ENCODE peak calls at places on chromosome 2, in seven cellular contexts. One of them, this sample, is unnamed.

GRCh38 chr2:68594674-68595492 is 48.5 kb upstream of the PROKR1 start:
- DNase-seq in ovary: no peak
- DNase-seq in K562: peak; percentile 75
- DNase-seq in sigmoid colon: no peak
- DNase-seq in body of pancreas: peak; percentile 60
- DNase-seq in erythroblast: peak; percentile 75
- DNase-seq in uterus: no peak
- DNase-seq in this sample: no peak

GRCh38 chr2:83305758-83306378 is 1153.2 kb downstream of the SUCLG1 start:
- DNase-seq in erythroblast: no peak
- DNase-seq in body of pancreas: no peak
- DNase-seq in K562: no peak
- DNase-seq in ovary: no peak
- DNase-seq in uterus: no peak
- DNase-seq in sigmoid colon: no peak
- DNase-seq in this sample: no peak

GRCh38 chr2:27807476-27807875 is 36.0 kb downstream of the MRPL33 start:
- DNase-seq in K562: no peak
- DNase-seq in sigmoid colon: no peak
- DNase-seq in ovary: peak; percentile 28
- DNase-seq in body of pancreas: peak; percentile 58
- DNase-seq in uterus: peak; percentile 33
- DNase-seq in erythroblast: peak; percentile 25
- DNase-seq in this sample: no peak

GRCh38 chr2:6973895-6974545 is 56.8 kb downstream of the RNF144A start:
- DNase-seq in erythroblast: no peak
- DNase-seq in K562: no peak
- DNase-seq in ovary: no peak
- DNase-seq in sigmoid colon: no peak
- DNase-seq in uterus: no peak
- DNase-seq in body of pancreas: no peak
- DNase-seq in this sample: peak; percentile 34

GRCh38 chr2:19124135-19124534 is 234.3 kb downstream of the OSR1 start:
- DNase-seq in body of pancreas: no peak
- DNase-seq in uterus: no peak
- DNase-seq in erythroblast: no peak
- DNase-seq in K562: no peak
- DNase-seq in ovary: no peak
- DNase-seq in sigmoid colon: no peak
- DNase-seq in this sample: no peak

GRCh38 chr2:88857274-88857741 is 165.8 kb downstream of the RPIA start:
- DNase-seq in erythroblast: no peak
- DNase-seq in sigmoid colon: no peak
- DNase-seq in ovary: no peak
- DNase-seq in K562: no peak
- DNase-seq in uterus: no peak
- DNase-seq in body of pancreas: no peak
- DNase-seq in this sample: no peak

GRCh38 chr2:230552181-230552580 is 136.2 kb downstream of the SP100 start:
- DNase-seq in uterus: no peak
- DNase-seq in erythroblast: no peak
- DNase-seq in ovary: no peak
- DNase-seq in K562: no peak
- DNase-seq in body of pancreas: no peak
- DNase-seq in sigmoid colon: no peak
- DNase-seq in this sample: no peak

GRCh38 chr2:167489307-167489706 is 601.0 kb downstream of the XIRP2 start:
- DNase-seq in sigmoid colon: no peak
- DNase-seq in uterus: no peak
- DNase-seq in K562: no peak
- DNase-seq in ovary: no peak
- DNase-seq in body of pancreas: no peak
- DNase-seq in erythroblast: no peak
- DNase-seq in this sample: no peak

GRCh38 chr2:42132966-42133641 is 36.0 kb upstream of the EML4 start:
- DNase-seq in sigmoid colon: peak; percentile 96
- DNase-seq in body of pancreas: peak; percentile 91
- DNase-seq in uterus: peak; percentile 93
- DNase-seq in ovary: peak; percentile 35
- DNase-seq in K562: peak; percentile 67
- DNase-seq in erythroblast: peak; percentile 79
- DNase-seq in this sample: peak; percentile 94

GRCh38 chr2:191618046-191618788 is 59.7 kb upstream of the NABP1 start:
- DNase-seq in body of pancreas: no peak
- DNase-seq in K562: no peak
- DNase-seq in sigmoid colon: no peak
- DNase-seq in erythroblast: no peak
- DNase-seq in uterus: no peak
- DNase-seq in ovary: no peak
- DNase-seq in this sample: no peak

GRCh38 chr2:197121255-197121654 is 189.3 kb downstream of the ANKRD44 start:
- DNase-seq in uterus: no peak
- DNase-seq in erythroblast: no peak
- DNase-seq in body of pancreas: no peak
- DNase-seq in K562: no peak
- DNase-seq in ovary: no peak
- DNase-seq in sigmoid colon: no peak
- DNase-seq in this sample: no peak

DNA sequence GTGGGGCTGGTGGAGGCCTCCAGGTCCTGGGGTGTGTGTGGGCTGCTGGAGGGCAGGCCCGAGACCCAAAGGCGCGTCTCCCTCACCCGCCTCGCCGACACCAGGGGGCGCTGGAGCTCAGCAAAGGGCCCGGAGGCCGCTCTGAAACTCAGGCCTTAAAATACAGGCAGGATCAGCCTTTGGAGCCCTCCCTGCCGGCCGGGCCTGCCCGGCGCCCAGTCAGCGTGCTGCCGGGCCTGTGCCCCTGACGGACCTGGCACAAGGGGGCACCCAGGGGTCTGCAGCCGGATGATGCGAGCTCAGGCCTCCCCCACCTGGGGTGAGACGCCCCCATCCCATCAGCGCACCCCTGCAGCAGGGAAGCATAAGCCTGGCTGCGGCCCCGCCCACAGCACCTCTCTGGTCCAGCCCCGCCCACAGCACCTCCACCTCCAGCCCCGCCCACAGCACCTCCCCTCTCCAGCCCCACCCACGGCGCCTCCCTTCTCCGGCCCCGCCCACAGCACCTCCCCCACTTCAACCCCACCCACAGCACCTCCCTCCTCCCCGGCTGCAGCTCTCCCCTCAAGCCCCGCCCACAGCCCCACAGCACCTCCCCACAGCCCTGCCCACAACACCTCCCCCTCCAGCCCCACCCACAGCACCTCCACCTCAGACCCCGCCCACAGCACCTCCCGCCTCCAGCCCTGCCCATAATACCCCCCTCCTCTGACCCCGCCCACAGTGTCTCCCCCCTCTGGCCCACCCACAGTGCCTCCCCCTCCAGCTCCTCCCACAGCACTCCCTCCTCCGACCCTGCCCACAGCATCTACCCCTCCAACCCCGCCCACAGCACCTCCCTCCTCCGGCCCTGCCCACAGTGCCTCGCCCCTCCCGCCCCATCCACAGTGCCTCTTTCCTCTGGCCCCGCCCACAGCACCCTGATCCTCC is 92.8 kb upstream of the OTOS start:
- DNase-seq in sigmoid colon: peak; percentile 92
- DNase-seq in ovary: peak; percentile 94
- DNase-seq in body of pancreas: peak; percentile 96
- DNase-seq in K562: peak; percentile 95
- DNase-seq in erythroblast: peak; percentile 74
- DNase-seq in uterus: peak; percentile 88
- DNase-seq in this sample: no peak
- TF ChIP-seq POLR2A in sigmoid colon: no peak
- TF ChIP-seq POLR2A in ovary: peak; percentile 24
- TF ChIP-seq POLR2A in body of pancreas: no peak
- TF ChIP-seq POLR2A in K562: no peak
- TF ChIP-seq POLR2A in erythroblast: no peak
- TF ChIP-seq POLR2A in uterus: peak; percentile 23
- TF ChIP-seq POLR2A in this sample: no peak

DNA sequence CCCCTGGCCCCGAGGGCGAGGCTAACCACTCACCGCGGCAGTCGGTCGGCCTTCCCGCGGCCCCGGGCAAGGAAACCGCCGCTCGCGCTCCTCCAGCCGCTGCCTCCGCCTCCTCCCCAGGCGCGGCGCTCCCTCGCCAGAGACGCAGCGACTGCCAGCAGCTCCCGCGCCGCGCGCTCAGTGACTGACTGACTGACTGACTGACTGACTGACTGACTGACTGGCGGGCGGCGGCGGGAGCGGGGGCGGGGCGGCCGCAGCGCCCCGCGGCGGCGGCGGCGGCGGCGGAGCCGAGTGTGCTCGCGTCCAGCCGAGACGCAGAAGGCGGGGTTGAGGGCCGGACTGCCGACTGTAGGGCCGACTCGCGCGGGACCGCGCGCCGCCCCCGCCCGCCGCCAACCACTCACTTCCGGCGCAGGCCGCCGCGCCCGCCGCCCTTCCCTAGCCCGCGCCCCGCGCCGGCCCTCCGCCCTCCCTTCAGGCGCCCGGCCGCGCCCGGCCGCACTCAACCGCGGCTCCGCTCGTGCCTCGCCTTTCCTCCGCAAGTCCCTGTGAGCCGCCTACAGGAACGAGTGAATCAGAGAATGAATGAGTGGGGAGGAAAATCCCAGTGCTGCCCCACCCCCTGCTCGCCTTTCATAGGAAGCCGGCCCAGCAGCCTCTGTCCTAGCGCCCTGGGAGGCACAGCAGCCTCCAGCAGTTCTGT is at the start of gene RAPH1:
- DNase-seq in K562: peak; percentile 83
- DNase-seq in sigmoid colon: peak; percentile 91
- DNase-seq in uterus: peak; percentile 70
- DNase-seq in ovary: peak; percentile 80
- DNase-seq in body of pancreas: peak; percentile 92
- DNase-seq in erythroblast: peak; percentile 81
- DNase-seq in this sample: peak; percentile 90
- TF ChIP-seq POLR2A in K562: peak; percentile 60
- TF ChIP-seq POLR2A in sigmoid colon: peak; percentile 50
- TF ChIP-seq POLR2A in uterus: peak; percentile 57
- TF ChIP-seq POLR2A in ovary: no peak
- TF ChIP-seq POLR2A in body of pancreas: peak; percentile 70
- TF ChIP-seq POLR2A in erythroblast: no peak
- TF ChIP-seq POLR2A in this sample: no peak

GRCh38 chr2:238507836-238508235 is 81.1 kb downstream of the ASB1 start:
- DNase-seq in K562: no peak
- DNase-seq in erythroblast: no peak
- DNase-seq in uterus: no peak
- DNase-seq in body of pancreas: no peak
- DNase-seq in ovary: no peak
- DNase-seq in sigmoid colon: peak; percentile 26
- DNase-seq in this sample: no peak
- TF ChIP-seq POLR2A in K562: no peak
- TF ChIP-seq POLR2A in erythroblast: no peak
- TF ChIP-seq POLR2A in uterus: no peak
- TF ChIP-seq POLR2A in body of pancreas: no peak
- TF ChIP-seq POLR2A in ovary: no peak
- TF ChIP-seq POLR2A in sigmoid colon: no peak
- TF ChIP-seq POLR2A in this sample: no peak

GRCh38 chr2:96123290-96123689 is 6.9 kb upstream of the ADRA2B start:
- DNase-seq in uterus: no peak
- DNase-seq in sigmoid colon: no peak
- DNase-seq in ovary: no peak
- DNase-seq in body of pancreas: no peak
- DNase-seq in erythroblast: no peak
- DNase-seq in K562: no peak
- DNase-seq in this sample: no peak
- TF ChIP-seq POLR2A in uterus: no peak
- TF ChIP-seq POLR2A in sigmoid colon: no peak
- TF ChIP-seq POLR2A in ovary: no peak
- TF ChIP-seq POLR2A in body of pancreas: no peak
- TF ChIP-seq POLR2A in erythroblast: no peak
- TF ChIP-seq POLR2A in K562: no peak
- TF ChIP-seq POLR2A in this sample: no peak

GRCh38 chr2:36597532-36598377 is at the start of gene FEZ2:
- DNase-seq in body of pancreas: peak; percentile 78
- DNase-seq in sigmoid colon: peak; percentile 84
- DNase-seq in K562: peak; percentile 90
- DNase-seq in erythroblast: peak; percentile 73
- DNase-seq in ovary: peak; percentile 78
- DNase-seq in uterus: peak; percentile 68
- DNase-seq in this sample: no peak
- TF ChIP-seq POLR2A in body of pancreas: peak; percentile 61
- TF ChIP-seq POLR2A in sigmoid colon: no peak
- TF ChIP-seq POLR2A in K562: peak; percentile 66
- TF ChIP-seq POLR2A in erythroblast: no peak
- TF ChIP-seq POLR2A in ovary: no peak
- TF ChIP-seq POLR2A in uterus: peak; percentile 35
- TF ChIP-seq POLR2A in this sample: no peak

GRCh38 chr2:239961662-239962220 is 63.4 kb downstream of the NDUFA10 start:
- DNase-seq in body of pancreas: no peak
- DNase-seq in ovary: no peak
- DNase-seq in uterus: no peak
- DNase-seq in sigmoid colon: peak; percentile 50
- DNase-seq in K562: no peak
- DNase-seq in erythroblast: no peak
- DNase-seq in this sample: no peak

GRCh38 chr2:239963646-239964205 is 61.4 kb downstream of the NDUFA10 start:
- DNase-seq in erythroblast: no peak
- DNase-seq in uterus: no peak
- DNase-seq in body of pancreas: no peak
- DNase-seq in K562: no peak
- DNase-seq in ovary: peak; percentile 13
- DNase-seq in sigmoid colon: peak; percentile 58
- DNase-seq in this sample: no peak

GRCh38 chr2:239960929-239961661 is 64.0 kb downstream of the NDUFA10 start:
- DNase-seq in ovary: no peak
- DNase-seq in sigmoid colon: no peak
- DNase-seq in uterus: no peak
- DNase-seq in body of pancreas: no peak
- DNase-seq in K562: no peak
- DNase-seq in erythroblast: peak; percentile 33
- DNase-seq in this sample: no peak

GRCh38 chr2:239964399-239965185 is 60.5 kb downstream of the NDUFA10 start:
- DNase-seq in body of pancreas: no peak
- DNase-seq in sigmoid colon: no peak
- DNase-seq in K562: no peak
- DNase-seq in uterus: no peak
- DNase-seq in ovary: peak; percentile 6
- DNase-seq in erythroblast: no peak
- DNase-seq in this sample: no peak

DNA sequence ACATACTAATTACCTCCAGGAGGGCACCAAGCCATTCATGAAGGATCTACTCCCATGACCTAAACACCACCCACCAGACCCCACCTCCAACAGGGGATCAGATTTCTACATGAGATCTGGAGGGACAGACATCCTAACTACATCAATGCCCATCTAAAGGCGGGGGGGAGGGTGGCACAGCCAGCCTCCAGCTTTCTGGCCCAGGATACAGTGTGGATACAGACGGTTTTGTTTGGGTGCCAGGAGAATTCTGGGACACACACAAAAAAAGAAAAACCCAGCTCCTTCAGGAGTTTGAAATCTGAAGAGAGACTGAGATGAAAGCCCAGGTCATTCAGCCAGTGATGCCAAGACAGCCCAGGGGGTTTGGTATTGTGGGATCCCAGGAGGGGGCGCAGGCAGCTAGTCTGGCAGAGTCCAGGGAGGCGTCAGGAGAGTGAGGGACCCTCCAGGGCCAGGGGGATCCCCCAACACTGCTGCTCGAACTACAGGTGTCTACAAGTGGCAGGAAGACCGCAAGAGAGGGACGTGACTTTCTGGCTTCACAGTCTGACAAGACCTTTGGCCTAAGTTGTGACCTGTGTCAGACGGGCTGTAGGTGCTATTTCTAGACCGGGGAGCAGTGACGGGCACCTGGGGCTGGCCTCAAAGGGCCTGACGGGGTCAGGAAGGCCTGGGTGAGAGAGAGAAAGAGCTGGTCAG is 62.1 kb downstream of the NDUFA10 start:
- DNase-seq in ovary: no peak
- DNase-seq in erythroblast: no peak
- DNase-seq in K562: no peak
- DNase-seq in sigmoid colon: peak; percentile 48
- DNase-seq in uterus: no peak
- DNase-seq in body of pancreas: no peak
- DNase-seq in this sample: no peak
- TF ChIP-seq POLR2A in ovary: no peak
- TF ChIP-seq POLR2A in erythroblast: no peak
- TF ChIP-seq POLR2A in K562: no peak
- TF ChIP-seq POLR2A in sigmoid colon: no peak
- TF ChIP-seq POLR2A in uterus: no peak
- TF ChIP-seq POLR2A in body of pancreas: no peak
- TF ChIP-seq POLR2A in this sample: no peak

This sample was measured in vagina.